ENCODE peak calls at places on chromosomes 13 and 19, in eight cellular contexts. K is stimulated activated CD4-positive, alpha-beta T cell treated with anti-CD3 and anti-CD28 coated beads, Interleukin-2, amount 100 ng/mL, for 24 hours; H is transverse colon; M is AG09319; B is WERI-Rb-1; X is AG10803; S is fibroblast of lung; A is endodermal cell. C is an unnamed sample.

GRCh38 chr19:2865334-2866221 is 1.6 kb upstream of the ZNF556 start:
- DNase-seq in K (no peak), H (no peak), M (no peak), B (no peak), X (no peak), S (no peak), A (no peak), C (no peak)

GRCh38 chr19:29480507-29480906 is 45.3 kb upstream of the VSTM2B start:
- DNase-seq in K (no peak), H (no peak), M (no peak), B (no peak), X (no peak), S (no peak), A (peak), C (peak)

GRCh38 chr13:48496796-48497195 is 36.1 kb downstream of the RCBTB2 start:
- DNase-seq in K (no peak), H (no peak), M (no peak), B (no peak), X (no peak), S (no peak), A (no peak), C (no peak)

GRCh38 chr19:34732548-34733255 is 1.3 kb upstream of the ZNF181 start:
- DNase-seq in K (no peak), H (peak), M (no peak), B (no peak), X (no peak), S (no peak), A (peak), C (peak)

GRCh38 chr19:48182434-48182833 is 12.0 kb downstream of the ZSWIM9 start:
- DNase-seq in K (no peak), H (no peak), M (no peak), B (no peak), X (no peak), S (no peak), A (no peak), C (no peak)

GRCh38 chr19:46256855-46257254 is 27.3 kb downstream of the IGFL1 start:
- DNase-seq in K (no peak), H (no peak), M (no peak), B (no peak), X (peak), S (peak), A (no peak), C (no peak)

GRCh38 chr19:18021121-18021755 is 13.3 kb downstream of the ARRDC2 start:
- DNase-seq in K (peak), H (peak), M (no peak), B (no peak), X (peak), S (peak), A (no peak), C (peak)

GRCh38 chr19:55777528-55777927 is 8.6 kb downstream of the RFPL4AL1 start:
- DNase-seq in K (no peak), H (peak), M (no peak), B (peak), X (no peak), S (no peak), A (peak), C (no peak)

GRCh38 chr19:46984077-46985010 is 35.3 kb upstream of the NPAS1 start:
- DNase-seq in K (no peak), H (no peak), M (no peak), B (no peak), X (peak), S (peak), A (no peak), C (no peak)

GRCh38 chr19:41696402-41697197 is 8.5 kb upstream of the CEACAM7 start:
- DNase-seq in K (peak), H (peak), M (no peak), B (no peak), X (no peak), S (no peak), A (peak), C (no peak)

GRCh38 chr19:57269515-57270250 is 10.6 kb upstream of the ZNF460 start:
- DNase-seq in K (no peak), H (no peak), M (peak), B (no peak), X (peak), S (peak), A (no peak), C (no peak)

GRCh38 chr13:51331354-51331861 is 8.1 kb upstream of the SERPINE3 start:
- DNase-seq in K (no peak), H (no peak), M (no peak), B (no peak), X (no peak), S (no peak), A (peak), C (peak)

GRCh38 chr13:80251403-80251802 is 89.5 kb downstream of the SPRY2 start:
- DNase-seq in K (no peak), H (no peak), M (no peak), B (no peak), X (peak), S (peak), A (no peak), C (no peak)

GRCh38 chr19:13955662-13956364 is 3.5 kb downstream of the DCAF15 start:
- DNase-seq in K (no peak), H (no peak), M (no peak), B (no peak), X (no peak), S (no peak), A (no peak), C (no peak)

GRCh38 chr19:2627855-2628254 is 74.6 kb downstream of the GNG7 start:
- DNase-seq in K (no peak), H (no peak), M (no peak), B (no peak), X (peak), S (peak), A (no peak), C (no peak)

GRCh38 chr13:94329754-94330551 is 149.5 kb downstream of the DCT start:
- DNase-seq in K (no peak), H (no peak), M (peak), B (no peak), X (peak), S (peak), A (no peak), C (no peak)

GRCh38 chr13:36371185-36371584 is 25.0 kb upstream of the SPART start:
- DNase-seq in K (no peak), H (no peak), M (no peak), B (no peak), X (no peak), S (no peak), A (no peak), C (no peak)

GRCh38 chr19:48493718-48494515 is 17.7 kb downstream of the LMTK3 start:
- DNase-seq in K (no peak), H (no peak), M (no peak), B (no peak), X (no peak), S (no peak), A (peak), C (no peak)

GRCh38 chr19:19185853-19186728 is 5.9 kb downstream of the BORCS8 start:
- DNase-seq in K (peak), H (peak), M (no peak), B (peak), X (peak), S (peak), A (peak), C (no peak)

GRCh38 chr13:100941811-100942361 is 267.3 kb upstream of the TMTC4 start:
- DNase-seq in K (no peak), H (no peak), M (no peak), B (peak), X (no peak), S (no peak), A (no peak), C (no peak)

GRCh38 chr19:23062921-23063320 is 53.9 kb upstream of the ZNF730 start:
- DNase-seq in K (no peak), H (no peak), M (no peak), B (no peak), X (no peak), S (no peak), A (no peak), C (no peak)

GRCh38 chr13:112741835-112742570 is 52.2 kb downstream of the ATP11A start:
- DNase-seq in K (no peak), H (no peak), M (no peak), B (no peak), X (no peak), S (no peak), A (no peak), C (no peak)

GRCh38 chr19:35756373-35757230 is at the start of gene HSPB6:
- DNase-seq in K (no peak), H (peak), M (no peak), B (no peak), X (peak), S (peak), A (peak), C (no peak)

GRCh38 chr13:22235950-22236290 is 565.0 kb downstream of the FGF9 start:
- DNase-seq in K (no peak), H (no peak), M (no peak), B (no peak), X (no peak), S (no peak), A (peak), C (no peak)

GRCh38 chr13:99278199-99278598 is 20.0 kb upstream of the GPR18 start:
- DNase-seq in K (no peak), H (no peak), M (no peak), B (no peak), X (no peak), S (no peak), A (no peak), C (no peak)

GRCh38 chr19:11373166-11373884 is 1.1 kb upstream of the SWSAP1 start:
- DNase-seq in K (no peak), H (no peak), M (no peak), B (no peak), X (peak), S (no peak), A (peak), C (no peak)

GRCh38 chr19:41668315-41668714 is 19.8 kb downstream of the CEACAM7 start:
- DNase-seq in K (no peak), H (no peak), M (no peak), B (no peak), X (no peak), S (no peak), A (no peak), C (no peak)

GRCh38 chr19:38735257-38735686 is 9.0 kb downstream of the CAPN12 start:
- DNase-seq in K (peak), H (peak), M (no peak), B (peak), X (no peak), S (no peak), A (peak), C (peak)

C was measured in GM10248.